ENCODE peak calls at places on chromosomes 11 and 22, in seven cellular contexts. C, J, F, P, U, L and M are unnamed samples.

GRCh38 chr22:26797910-26798309 is 140.5 kb downstream of the MIAT start:
- DNase-seq in C (no peak), J (no peak), F (no peak), P (no peak), U (no peak), L (no peak), M (no peak)

GRCh38 chr11:106770489-106771100 is 247.7 kb downstream of the GUCY1A2 start:
- DNase-seq in C (no peak), J (no peak), F (peak; percentile 70), P (no peak), U (no peak), L (no peak), M (no peak)

GRCh38 chr22:42288791-42289190 is 18.3 kb upstream of the TCF20 start:
- DNase-seq in C (no peak), J (no peak), F (no peak), P (no peak), U (no peak), L (no peak), M (no peak)

GRCh38 chr11:110433393-110434333 is 3.9 kb downstream of the FDX1 start:
- DNase-seq in C (no peak), J (no peak), F (peak; percentile 72), P (no peak), U (peak; percentile 45), L (no peak), M (no peak)

GRCh38 chr11:108788565-108789199 is 123.8 kb downstream of the DDX10 start:
- DNase-seq in C (no peak), J (no peak), F (peak; percentile 34), P (no peak), U (no peak), L (no peak), M (peak; percentile 19)

GRCh38 chr11:114556135-114556534 is 3.5 kb downstream of the NXPE1 start:
- DNase-seq in C (no peak), J (no peak), F (no peak), P (no peak), U (no peak), L (no peak), M (no peak)

GRCh38 chr11:1121343-1122331 is 36.1 kb upstream of the MUC5AC start:
- DNase-seq in C (no peak), J (no peak), F (no peak), P (no peak), U (no peak), L (no peak), M (no peak)

GRCh38 chr22:27170491-27170890 is 513.1 kb downstream of the MIAT start:
- DNase-seq in C (no peak), J (peak; percentile 19), F (peak; percentile 78), P (no peak), U (no peak), L (no peak), M (no peak)

GRCh38 chr11:82927264-82927880 is 25.8 kb downstream of the DDIAS start:
- DNase-seq in C (peak; percentile 55), J (no peak), F (peak; percentile 89), P (no peak), U (peak; percentile 71), L (peak; percentile 55), M (peak; percentile 31)

GRCh38 chr11:22711880-22712279 is 45.5 kb downstream of the GAS2 start:
- DNase-seq in C (no peak), J (no peak), F (no peak), P (no peak), U (no peak), L (no peak), M (no peak)

GRCh38 chr11:115530752-115531151 is 26.5 kb upstream of the CADM1 start:
- DNase-seq in C (no peak), J (no peak), F (no peak), P (no peak), U (no peak), L (no peak), M (no peak)

GRCh38 chr11:38517991-38518390 is 1920.0 kb upstream of the RAG2 start:
- DNase-seq in C (no peak), J (no peak), F (no peak), P (no peak), U (no peak), L (no peak), M (no peak)

GRCh38 chr11:72333657-72334056 is 89.7 kb upstream of the PHOX2A start:
- DNase-seq in C (no peak), J (no peak), F (no peak), P (no peak), U (peak; percentile 41), L (no peak), M (no peak)

GRCh38 chr11:65952052-65952521 is 6.8 kb downstream of the TSGA10IP start:
- DNase-seq in C (no peak), J (no peak), F (no peak), P (no peak), U (no peak), L (no peak), M (no peak)

GRCh38 chr11:64152841-64153691 is 12.8 kb downstream of the MACROD1 start:
- DNase-seq in C (no peak), J (peak; percentile 66), F (peak; percentile 75), P (peak; percentile 61), U (peak; percentile 63), L (peak; percentile 53), M (peak; percentile 59)